ENCODE peak calls at places on chromosomes 6 and 20, in four cellular contexts. Q is H9, R is trophoblast cell, V is IMR-90. Y is an unnamed sample.

GRCh38 chr6:54419885-54420284 is 111.6 kb downstream of the TINAG start:
- DNase-seq in Q (no peak), R (peak), V (peak), Y (no peak)

GRCh38 chr6:147905721-147906120 is 397.2 kb downstream of the SAMD5 start:
- DNase-seq in V (peak), R (no peak), Q (no peak), Y (no peak)

GRCh38 chr6:133804263-133804662 is 84.7 kb upstream of the TCF21 start:
- DNase-seq in V (peak), Q (no peak), R (no peak), Y (no peak)

GRCh38 chr20:32312718-32313424 is 35.4 kb downstream of the KIF3B start:
- DNase-seq in R (no peak), Q (no peak), V (no peak), Y (no peak)

GRCh38 chr20:14214046-14214445 is 123.4 kb downstream of the FLRT3 start:
- DNase-seq in V (no peak), Q (no peak), R (no peak), Y (no peak)

GRCh38 chr6:54390362-54390761 is 82.1 kb downstream of the TINAG start:
- DNase-seq in V (no peak), Q (no peak), R (no peak), Y (no peak)

GRCh38 chr6:149815788-149816187 is 48.4 kb downstream of the LRP11 start:
- DNase-seq in Q (no peak), R (no peak), V (no peak), Y (no peak)

GRCh38 chr6:52249078-52249477 is 4.8 kb upstream of the IL17F start:
- DNase-seq in Q (no peak), V (no peak), R (no peak), Y (no peak)

GRCh38 chr20:33099842-33100538 is 20.5 kb downstream of the BPIFB4 start:
- DNase-seq in V (no peak), R (no peak), Q (no peak), Y (no peak)

GRCh38 chr6:166162599-166163342 is 4.9 kb downstream of the TBXT start:
- DNase-seq in R (no peak), Q (no peak), V (no peak), Y (no peak)

GRCh38 chr6:27312146-27312949 is at the start of gene POM121L2:
- DNase-seq in R (peak), Q (peak), V (peak), Y (no peak)

GRCh38 chr6:134821397-134821796 is 128.5 kb downstream of the ALDH8A1 start:
- DNase-seq in Q (no peak), V (no peak), R (no peak), Y (no peak)

GRCh38 chr20:57056651-57057050 is 209.8 kb downstream of the BMP7 start:
- DNase-seq in R (no peak), Q (no peak), V (no peak), Y (no peak)

GRCh38 chr6:2434911-2435310 is 189.5 kb upstream of the GMDS start:
- DNase-seq in R (no peak), V (no peak), Q (no peak), Y (no peak)

GRCh38 chr6:44004136-44004535 is 123.1 kb downstream of the MRPL14 start:
- DNase-seq in R (no peak), Q (no peak), V (no peak), Y (no peak)

GRCh38 chr20:62134735-62135231 is 8.4 kb downstream of the PSMA7 start:
- DNase-seq in Q (no peak), R (no peak), V (peak), Y (no peak)

GRCh38 chr20:14700641-14700965 is 363.2 kb upstream of the FLRT3 start:
- DNase-seq in Q (no peak), R (no peak), V (no peak), Y (no peak)

GRCh38 chr6:41111017-41111416 is 38.2 kb downstream of the NFYA start:
- DNase-seq in Q (no peak), V (no peak), R (peak), Y (no peak)

GRCh38 chr6:158567871-158568401 is 8.0 kb downstream of the TMEM181 start:
- DNase-seq in Q (no peak), R (no peak), V (no peak), Y (no peak)

GRCh38 chr6:110359554-110359953 is 1.4 kb upstream of the METTL24 start:
- DNase-seq in Q (no peak), R (no peak), V (no peak), Y (no peak)

GRCh38 chr6:155126727-155127439 is 131.8 kb downstream of the TIAM2 start:
- DNase-seq in V (peak), Q (peak), R (no peak), Y (no peak)

GRCh38 chr20:20497242-20497985 is 129.5 kb downstream of the INSM1 start:
- DNase-seq in V (no peak), R (no peak), Q (no peak), Y (no peak)
- H2AK5ac ChIP-seq in V (peak), R (no peak), Q (no peak), Y (no peak)

DNA sequence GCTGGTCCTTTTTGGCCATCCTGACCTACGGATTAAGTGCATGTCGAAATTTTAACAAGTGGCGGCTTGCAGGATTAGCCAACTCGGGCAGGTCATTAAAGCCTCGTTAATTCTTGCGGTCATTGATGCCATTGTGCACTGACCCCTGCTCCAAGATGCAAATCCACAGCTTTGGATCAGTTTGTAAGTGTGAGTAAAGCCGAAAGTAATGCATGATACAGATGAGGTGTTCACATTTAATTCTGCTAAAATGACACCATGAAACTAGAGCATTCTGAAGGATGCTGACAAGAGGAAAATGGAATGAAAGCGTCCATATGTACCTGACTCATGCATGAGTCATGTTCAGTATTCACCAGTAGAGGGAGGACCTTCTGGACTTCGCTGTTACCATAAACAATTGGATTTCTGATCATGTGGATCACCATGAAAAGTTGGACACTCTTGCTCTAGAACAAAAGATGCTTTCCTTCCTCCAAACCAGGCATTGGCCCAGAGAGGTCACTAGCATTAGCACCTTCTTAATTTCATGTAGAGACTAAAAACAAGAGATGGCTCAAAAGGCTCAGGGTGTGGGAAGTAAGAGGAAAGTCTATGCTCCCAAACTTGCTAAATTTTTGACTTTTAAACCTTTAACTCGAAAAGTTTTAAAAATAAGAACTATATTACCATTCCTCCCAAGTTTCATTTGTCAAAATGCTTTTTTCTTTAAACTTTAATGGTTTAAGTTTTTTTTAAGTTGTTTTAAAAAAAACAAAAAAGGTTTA is 48.0 kb downstream of the MUC22 start:
- DNase-seq in R (peak), V (peak), Q (no peak), Y (peak)
- H2AK5ac ChIP-seq in R (no peak), V (peak), Q (no peak), Y (no peak)

GRCh38 chr20:1183153-1183552 is 1.6 kb downstream of the TMEM74B start:
- DNase-seq in V (no peak), R (no peak), Q (no peak), Y (no peak)
- H2AK5ac ChIP-seq in V (no peak), R (no peak), Q (no peak), Y (no peak)

GRCh38 chr20:45051497-45052060 is 49.3 kb downstream of the KCNS1 start:
- DNase-seq in Q (no peak), V (no peak), R (no peak), Y (no peak)
- H2AK5ac ChIP-seq in Q (no peak), V (no peak), R (no peak), Y (no peak)

GRCh38 chr20:59121714-59122376 is 41.8 kb upstream of the ZNF831 start:
- DNase-seq in V (no peak), R (no peak), Q (peak), Y (peak)
- H2AK5ac ChIP-seq in V (no peak), R (no peak), Q (no peak), Y (peak)

DNA sequence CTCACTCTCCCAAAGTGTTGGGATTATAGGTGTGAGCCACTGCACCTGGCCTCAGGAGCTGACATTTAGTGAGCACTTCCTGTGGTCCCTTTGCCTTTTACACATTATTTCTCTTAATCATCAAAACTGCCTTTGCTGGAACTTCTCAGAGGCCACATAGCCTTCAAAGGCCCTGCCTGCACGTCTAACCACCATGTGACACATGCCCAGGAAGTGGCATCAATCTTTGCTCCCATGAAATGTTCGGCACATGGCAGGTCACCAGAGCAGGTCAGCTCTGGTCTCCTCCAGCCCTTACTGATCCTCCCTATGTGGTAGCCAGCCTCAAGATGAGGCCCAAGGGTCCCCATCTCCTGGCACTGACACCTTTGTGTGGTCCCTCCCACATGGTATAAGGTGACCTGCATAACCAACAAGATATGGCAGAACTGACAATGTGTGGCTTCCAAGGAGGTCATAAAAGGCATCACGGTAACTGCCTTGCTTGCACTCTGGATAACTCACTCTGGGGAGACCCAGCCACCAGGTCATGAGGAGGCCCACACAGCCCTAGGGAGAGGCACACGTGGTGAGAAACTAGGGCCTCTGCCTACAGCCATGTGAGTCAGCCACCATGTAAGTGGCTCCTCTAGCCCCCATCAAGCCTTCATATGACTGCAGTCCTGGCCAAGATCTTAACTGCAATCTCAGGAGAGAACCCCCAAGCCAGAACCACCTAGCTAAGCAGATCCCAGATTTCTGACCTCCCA is 28.8 kb upstream of the HMGA1 start:
- DNase-seq in R (no peak), V (no peak), Q (no peak), Y (no peak)
- H2AK5ac ChIP-seq in R (no peak), V (peak), Q (no peak), Y (no peak)

GRCh38 chr6:14885471-14885987 is 360.3 kb upstream of the JARID2 start:
- DNase-seq in V (peak), R (no peak), Q (no peak), Y (no peak)
- H2AK5ac ChIP-seq in V (peak), R (no peak), Q (no peak), Y (no peak)

DNA sequence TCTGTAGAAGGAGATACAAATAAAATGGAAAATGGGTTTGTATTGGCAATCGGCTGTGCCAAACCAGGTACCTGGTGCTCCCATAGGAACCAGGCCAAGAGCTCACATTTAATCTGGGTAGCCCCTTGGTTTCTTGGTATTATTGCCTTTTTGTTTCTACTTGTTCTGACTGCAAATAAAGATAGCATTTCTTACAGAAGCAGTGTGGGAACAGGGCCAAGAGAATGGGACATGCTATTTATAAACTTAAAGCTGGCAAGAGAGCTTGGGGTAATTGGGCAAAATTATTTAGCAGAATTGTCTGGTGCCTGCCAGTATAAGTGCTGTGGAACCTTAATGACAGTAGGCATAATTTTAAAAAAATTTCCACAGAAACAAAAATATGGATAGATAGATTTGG is 113.5 kb upstream of the GLP1R start:
- DNase-seq in Q (no peak), R (no peak), V (no peak), Y (no peak)
- H2AK5ac ChIP-seq in Q (no peak), R (no peak), V (no peak), Y (no peak)

Y was measured in neuronal stem cell.